ENCODE peak calls at places on chromosome 12, in six cellular contexts. One of them, this sample, is unnamed. For H3K36me3, the result is how much of the 10 kb centered on the place peaks cover.

GRCh38 chr12:99984271-99985128 is at the start of gene ANKS1B:
- DNase-seq in mesendoderm: peak
- DNase-seq in HCT116: no peak
- DNase-seq in GM23248: peak
- DNase-seq in heart left ventricle: peak
- DNase-seq in CD8-positive, alpha-beta T cell: no peak
- DNase-seq in this sample: peak

GRCh38 chr12:98355322-98355721 is 160.1 kb upstream of the TMPO start:
- DNase-seq in mesendoderm: peak
- DNase-seq in HCT116: no peak
- DNase-seq in GM23248: peak
- DNase-seq in heart left ventricle: no peak
- DNase-seq in CD8-positive, alpha-beta T cell: no peak
- DNase-seq in this sample: no peak

GRCh38 chr12:13539051-13539450 is 342.5 kb downstream of the EMP1 start:
- DNase-seq in mesendoderm: peak
- DNase-seq in HCT116: no peak
- DNase-seq in GM23248: no peak
- DNase-seq in heart left ventricle: no peak
- DNase-seq in CD8-positive, alpha-beta T cell: no peak
- DNase-seq in this sample: no peak

GRCh38 chr12:69332815-69333358 is 15.3 kb upstream of the LYZ start:
- DNase-seq in mesendoderm: no peak
- DNase-seq in HCT116: no peak
- DNase-seq in GM23248: no peak
- DNase-seq in heart left ventricle: no peak
- DNase-seq in CD8-positive, alpha-beta T cell: no peak
- DNase-seq in this sample: no peak

GRCh38 chr12:2856051-2856450 is 788 bp downstream of the TEX52 start:
- DNase-seq in mesendoderm: peak
- DNase-seq in HCT116: no peak
- DNase-seq in GM23248: peak
- DNase-seq in heart left ventricle: no peak
- DNase-seq in CD8-positive, alpha-beta T cell: no peak
- DNase-seq in this sample: no peak

GRCh38 chr12:44015333-44015941 is 179.6 kb downstream of the TMEM117 start:
- DNase-seq in mesendoderm: peak
- DNase-seq in HCT116: peak
- DNase-seq in GM23248: peak
- DNase-seq in heart left ventricle: no peak
- DNase-seq in CD8-positive, alpha-beta T cell: no peak
- DNase-seq in this sample: no peak

GRCh38 chr12:106000376-106001104 is 138.2 kb downstream of the NUAK1 start:
- DNase-seq in mesendoderm: no peak
- DNase-seq in HCT116: no peak
- DNase-seq in GM23248: no peak
- DNase-seq in heart left ventricle: no peak
- DNase-seq in CD8-positive, alpha-beta T cell: no peak
- DNase-seq in this sample: no peak

GRCh38 chr12:459430-460258 is at the start of gene B4GALNT3:
- DNase-seq in mesendoderm: peak
- DNase-seq in HCT116: peak
- DNase-seq in GM23248: peak
- DNase-seq in heart left ventricle: peak
- DNase-seq in CD8-positive, alpha-beta T cell: peak
- DNase-seq in this sample: peak

GRCh38 chr12:12405882-12406281 is 49.0 kb downstream of the BORCS5 start:
- DNase-seq in mesendoderm: no peak
- DNase-seq in HCT116: no peak
- DNase-seq in GM23248: peak
- DNase-seq in heart left ventricle: no peak
- DNase-seq in CD8-positive, alpha-beta T cell: no peak
- DNase-seq in this sample: peak

GRCh38 chr12:94055528-94055927 is 92.8 kb upstream of the PLXNC1 start:
- DNase-seq in mesendoderm: no peak
- DNase-seq in HCT116: no peak
- DNase-seq in GM23248: no peak
- DNase-seq in heart left ventricle: no peak
- DNase-seq in CD8-positive, alpha-beta T cell: no peak
- DNase-seq in this sample: no peak

DNA sequence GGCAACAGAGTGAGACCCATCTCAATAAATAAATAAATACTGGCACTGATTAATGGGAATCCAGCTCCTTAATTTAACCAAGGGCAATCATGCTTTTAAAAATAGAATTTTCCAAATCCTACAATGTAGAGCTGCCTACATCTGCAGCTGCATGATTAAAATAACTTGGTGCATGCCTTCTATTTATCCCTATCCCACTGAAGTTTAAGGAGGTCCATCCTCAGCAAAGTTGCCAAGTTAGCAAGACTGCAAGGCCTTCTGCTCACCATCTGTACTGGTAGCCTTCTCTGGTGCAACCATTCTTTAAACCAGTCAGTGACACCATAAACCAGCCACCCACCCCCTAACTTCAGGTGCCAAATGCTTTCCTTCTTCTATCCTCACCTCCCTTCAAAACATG is 226.1 kb downstream of the ITPR2 start:
- DNase-seq in mesendoderm: no peak
- DNase-seq in HCT116: no peak
- DNase-seq in GM23248: no peak
- DNase-seq in heart left ventricle: no peak
- DNase-seq in CD8-positive, alpha-beta T cell: no peak
- DNase-seq in this sample: no peak
- H3K27ac ChIP-seq in mesendoderm: no peak
- H3K27ac ChIP-seq in HCT116: no peak
- H3K27ac ChIP-seq in GM23248: no peak
- H3K27ac ChIP-seq in heart left ventricle: no peak
- H3K27ac ChIP-seq in CD8-positive, alpha-beta T cell: no peak
- H3K27ac ChIP-seq in this sample: no peak

GRCh38 chr12:121829250-121829918 is 25.6 kb downstream of the SETD1B start:
- DNase-seq in mesendoderm: no peak
- DNase-seq in HCT116: no peak
- DNase-seq in GM23248: no peak
- DNase-seq in heart left ventricle: no peak
- DNase-seq in CD8-positive, alpha-beta T cell: no peak
- DNase-seq in this sample: no peak

GRCh38 chr12:121830134-121830533 is 26.3 kb downstream of the SETD1B start:
- DNase-seq in mesendoderm: no peak
- DNase-seq in HCT116: no peak
- DNase-seq in GM23248: no peak
- DNase-seq in heart left ventricle: no peak
- DNase-seq in CD8-positive, alpha-beta T cell: no peak
- DNase-seq in this sample: no peak

GRCh38 chr12:121828826-121829225 is 25.0 kb downstream of the SETD1B start:
- DNase-seq in mesendoderm: no peak
- DNase-seq in HCT116: no peak
- DNase-seq in GM23248: no peak
- DNase-seq in heart left ventricle: no peak
- DNase-seq in CD8-positive, alpha-beta T cell: no peak
- DNase-seq in this sample: no peak

GRCh38 chr12:121831571-121832235 is 27.0 kb downstream of the HPD start:
- DNase-seq in mesendoderm: no peak
- DNase-seq in HCT116: no peak
- DNase-seq in GM23248: no peak
- DNase-seq in heart left ventricle: no peak
- DNase-seq in CD8-positive, alpha-beta T cell: no peak
- DNase-seq in this sample: no peak

DNA sequence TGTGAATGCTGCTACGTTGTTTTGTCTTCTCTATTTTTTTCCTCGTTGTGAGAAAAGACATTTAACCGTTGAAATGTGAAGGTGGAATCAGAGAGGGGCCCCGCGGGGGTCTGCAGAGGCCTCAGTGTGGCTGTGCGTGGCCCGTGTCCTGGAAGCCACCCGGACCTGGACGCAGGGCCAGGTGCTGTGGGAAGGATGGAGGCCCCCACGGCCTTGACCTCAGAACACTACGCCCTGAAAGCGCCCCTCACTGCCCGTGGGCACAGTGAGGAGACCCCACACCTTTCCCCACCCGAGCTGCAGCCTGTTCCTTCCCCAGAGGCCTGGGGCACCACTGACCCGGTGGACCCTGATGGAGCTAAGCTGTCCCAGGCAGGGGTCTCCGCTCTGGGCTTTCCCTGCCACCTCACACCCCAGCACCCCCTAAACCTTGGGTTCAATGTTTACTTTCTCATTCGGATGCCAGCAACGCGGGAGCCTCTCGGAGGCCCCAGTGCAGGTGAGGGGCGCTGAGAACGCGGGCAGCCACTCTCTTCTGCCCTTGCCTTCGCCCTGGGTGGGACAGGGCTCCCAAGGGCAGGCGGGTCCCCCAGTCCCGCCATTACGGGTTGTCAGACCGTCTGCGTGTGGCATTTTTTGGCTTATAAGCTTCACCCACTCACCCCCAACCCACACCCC is 26.9 kb downstream of the SETD1B start:
- DNase-seq in mesendoderm: no peak
- DNase-seq in HCT116: no peak
- DNase-seq in GM23248: no peak
- DNase-seq in heart left ventricle: no peak
- DNase-seq in CD8-positive, alpha-beta T cell: no peak
- DNase-seq in this sample: no peak
- H3K36me3 ChIP-seq in mesendoderm: under half
- H3K36me3 ChIP-seq in HCT116: under half
- H3K36me3 ChIP-seq in GM23248: under half
- H3K36me3 ChIP-seq in heart left ventricle: half or more
- H3K36me3 ChIP-seq in CD8-positive, alpha-beta T cell: half or more
- H3K36me3 ChIP-seq in this sample: half or more

DNA sequence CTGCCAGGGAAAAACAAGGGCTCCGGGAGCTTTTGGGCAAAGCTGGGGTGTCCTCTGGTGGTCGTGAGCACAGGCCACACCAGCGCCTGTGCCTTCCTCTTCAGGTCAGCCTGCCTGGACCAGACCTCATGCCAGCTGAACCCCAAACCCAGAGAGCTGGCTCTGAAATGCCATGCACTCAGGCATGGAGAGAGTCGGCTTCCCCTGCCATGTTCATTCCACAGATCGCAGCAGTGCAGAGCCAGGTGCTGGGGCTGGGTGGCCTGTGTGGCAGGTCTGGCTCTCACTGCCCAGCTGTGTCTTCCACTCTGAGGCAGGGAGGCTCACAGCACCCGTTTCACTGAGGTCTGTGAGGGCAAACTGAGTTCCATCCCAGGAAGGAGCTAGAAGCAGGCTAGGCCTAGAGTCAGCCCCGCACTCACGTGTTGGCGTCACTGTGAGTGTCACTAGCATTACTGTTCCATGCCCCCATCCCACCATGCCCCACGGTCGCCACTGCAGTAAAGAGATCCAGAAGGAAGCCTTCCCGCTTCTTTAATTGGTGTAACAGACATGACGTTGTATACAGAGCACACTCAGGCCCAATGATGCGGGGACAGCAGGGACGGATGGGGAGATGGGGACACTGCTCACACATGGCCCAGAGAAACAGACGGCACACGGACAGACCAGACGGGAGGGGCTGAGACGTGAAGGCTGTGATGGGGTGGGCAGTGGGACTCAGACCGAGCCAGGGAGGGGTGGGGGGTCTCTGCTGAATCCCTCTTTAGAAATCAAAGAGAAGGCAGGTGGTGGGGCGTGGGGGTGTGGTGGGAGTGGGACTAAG is 2.7 kb downstream of the ARL6IP4 start:
- DNase-seq in mesendoderm: no peak
- DNase-seq in HCT116: no peak
- DNase-seq in GM23248: no peak
- DNase-seq in heart left ventricle: no peak
- DNase-seq in CD8-positive, alpha-beta T cell: no peak
- DNase-seq in this sample: no peak
- H3K27ac ChIP-seq in mesendoderm: no peak
- H3K27ac ChIP-seq in HCT116: no peak
- H3K27ac ChIP-seq in GM23248: no peak
- H3K27ac ChIP-seq in heart left ventricle: peak
- H3K27ac ChIP-seq in CD8-positive, alpha-beta T cell: peak
- H3K27ac ChIP-seq in this sample: peak

GRCh38 chr12:124354400-124354799 is 59.5 kb downstream of the RFLNA start:
- DNase-seq in mesendoderm: no peak
- DNase-seq in HCT116: no peak
- DNase-seq in GM23248: no peak
- DNase-seq in heart left ventricle: no peak
- DNase-seq in CD8-positive, alpha-beta T cell: no peak
- DNase-seq in this sample: no peak
- H3K36me3 ChIP-seq in mesendoderm: under half
- H3K36me3 ChIP-seq in HCT116: under half
- H3K36me3 ChIP-seq in GM23248: half or more
- H3K36me3 ChIP-seq in heart left ventricle: half or more
- H3K36me3 ChIP-seq in CD8-positive, alpha-beta T cell: under half
- H3K36me3 ChIP-seq in this sample: half or more

GRCh38 chr12:81176796-81177195 is 98.9 kb downstream of the ACSS3 start:
- DNase-seq in mesendoderm: peak
- DNase-seq in HCT116: no peak
- DNase-seq in GM23248: peak
- DNase-seq in heart left ventricle: no peak
- DNase-seq in CD8-positive, alpha-beta T cell: no peak
- DNase-seq in this sample: no peak
- H3K27ac ChIP-seq in mesendoderm: no peak
- H3K27ac ChIP-seq in HCT116: no peak
- H3K27ac ChIP-seq in GM23248: no peak
- H3K27ac ChIP-seq in heart left ventricle: no peak
- H3K27ac ChIP-seq in CD8-positive, alpha-beta T cell: no peak
- H3K27ac ChIP-seq in this sample: no peak

GRCh38 chr12:124853781-124854636 is 9.7 kb downstream of the SCARB1 start:
- DNase-seq in mesendoderm: no peak
- DNase-seq in HCT116: no peak
- DNase-seq in GM23248: no peak
- DNase-seq in heart left ventricle: no peak
- DNase-seq in CD8-positive, alpha-beta T cell: no peak
- DNase-seq in this sample: no peak
- H3K36me3 ChIP-seq in mesendoderm: under half
- H3K36me3 ChIP-seq in HCT116: under half
- H3K36me3 ChIP-seq in GM23248: under half
- H3K36me3 ChIP-seq in heart left ventricle: under half
- H3K36me3 ChIP-seq in CD8-positive, alpha-beta T cell: under half
- H3K36me3 ChIP-seq in this sample: under half

DNA sequence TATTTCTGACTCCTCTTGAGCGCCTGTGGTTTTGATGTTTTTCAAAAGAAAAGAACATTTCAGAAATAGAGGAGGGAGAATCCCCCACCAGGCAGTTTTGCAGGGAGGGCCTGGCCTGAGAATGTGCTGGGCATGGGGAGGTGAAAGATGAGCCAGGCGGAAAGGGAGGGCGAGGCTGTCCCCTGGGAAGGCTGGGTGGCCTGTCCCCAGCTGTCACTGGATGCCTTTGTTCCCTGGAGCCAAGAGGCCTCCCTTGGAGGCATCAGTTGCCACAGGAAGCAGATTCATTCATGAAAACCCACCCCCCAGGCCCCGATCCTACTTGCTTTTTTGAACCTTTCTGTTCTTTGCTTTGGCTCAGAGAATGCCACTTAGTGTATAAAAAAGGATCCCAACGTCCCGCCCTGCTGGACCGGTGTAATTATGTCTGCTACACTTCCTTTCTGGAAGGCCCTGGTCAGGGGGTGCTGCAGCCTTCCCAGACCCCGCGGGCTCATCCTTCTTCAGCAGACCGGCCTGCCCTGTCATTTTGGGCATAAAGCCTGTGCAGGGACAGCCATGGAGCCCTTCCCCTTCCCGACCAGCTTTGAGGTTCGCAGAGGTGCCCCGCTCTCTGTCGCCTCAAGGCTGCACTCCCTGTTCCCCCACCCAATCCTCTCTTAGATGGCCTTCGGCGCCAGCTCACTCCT is 220.3 kb downstream of the SLC41A2 start:
- DNase-seq in mesendoderm: no peak
- DNase-seq in HCT116: no peak
- DNase-seq in GM23248: no peak
- DNase-seq in heart left ventricle: no peak
- DNase-seq in CD8-positive, alpha-beta T cell: no peak
- DNase-seq in this sample: no peak
- H3K27ac ChIP-seq in mesendoderm: peak
- H3K27ac ChIP-seq in HCT116: no peak
- H3K27ac ChIP-seq in GM23248: no peak
- H3K27ac ChIP-seq in heart left ventricle: no peak
- H3K27ac ChIP-seq in CD8-positive, alpha-beta T cell: no peak
- H3K27ac ChIP-seq in this sample: no peak

This sample was measured in left ventricle myocardium inferior.